ENCODE peak calls at places on chromosomes 12 and 14, in seven cellular contexts. One of them, this sample, is unnamed.

GRCh38 chr12:16599081-16599480 is 6.9 kb downstream of the LMO3 start:
- DNase-seq in stimulated activated CD4-positive, alpha-beta T cell treated with anti-CD3 and anti-CD28 coated beads, Interleukin-1b, Interleukin-23, amount 100 ng/mL, for 4 hours: no peak
- DNase-seq in cerebellar cortex: no peak
- DNase-seq in germinal center: no peak
- DNase-seq in astrocyte of the cerebellum: no peak
- DNase-seq in neural crest cell: no peak
- DNase-seq in NCI-H510A: no peak
- DNase-seq in this sample: no peak

GRCh38 chr12:24822121-24822899 is 126.6 kb downstream of the BCAT1 start:
- DNase-seq in stimulated activated CD4-positive, alpha-beta T cell treated with anti-CD3 and anti-CD28 coated beads, Interleukin-1b, Interleukin-23, amount 100 ng/mL, for 4 hours: no peak
- DNase-seq in cerebellar cortex: no peak
- DNase-seq in germinal center: no peak
- DNase-seq in astrocyte of the cerebellum: peak; percentile 84
- DNase-seq in neural crest cell: no peak
- DNase-seq in NCI-H510A: no peak
- DNase-seq in this sample: no peak

GRCh38 chr14:73754911-73755360 is 40.8 kb upstream of the PNMA1 start:
- DNase-seq in stimulated activated CD4-positive, alpha-beta T cell treated with anti-CD3 and anti-CD28 coated beads, Interleukin-1b, Interleukin-23, amount 100 ng/mL, for 4 hours: no peak
- DNase-seq in cerebellar cortex: peak; percentile 74
- DNase-seq in germinal center: no peak
- DNase-seq in astrocyte of the cerebellum: peak; percentile 72
- DNase-seq in neural crest cell: no peak
- DNase-seq in NCI-H510A: no peak
- DNase-seq in this sample: no peak

GRCh38 chr14:22929848-22930364 is 730 bp upstream of the PRMT5 start:
- DNase-seq in stimulated activated CD4-positive, alpha-beta T cell treated with anti-CD3 and anti-CD28 coated beads, Interleukin-1b, Interleukin-23, amount 100 ng/mL, for 4 hours: no peak
- DNase-seq in cerebellar cortex: no peak
- DNase-seq in germinal center: peak; percentile 16
- DNase-seq in astrocyte of the cerebellum: no peak
- DNase-seq in neural crest cell: no peak
- DNase-seq in NCI-H510A: no peak
- DNase-seq in this sample: no peak

GRCh38 chr12:119383206-119383605 is 48.7 kb downstream of the CCDC60 start:
- DNase-seq in stimulated activated CD4-positive, alpha-beta T cell treated with anti-CD3 and anti-CD28 coated beads, Interleukin-1b, Interleukin-23, amount 100 ng/mL, for 4 hours: no peak
- DNase-seq in cerebellar cortex: no peak
- DNase-seq in germinal center: no peak
- DNase-seq in astrocyte of the cerebellum: no peak
- DNase-seq in neural crest cell: no peak
- DNase-seq in NCI-H510A: no peak
- DNase-seq in this sample: no peak

GRCh38 chr12:76820888-76821482 is 57.1 kb downstream of the ZDHHC17 start:
- DNase-seq in stimulated activated CD4-positive, alpha-beta T cell treated with anti-CD3 and anti-CD28 coated beads, Interleukin-1b, Interleukin-23, amount 100 ng/mL, for 4 hours: no peak
- DNase-seq in cerebellar cortex: peak; percentile 38
- DNase-seq in germinal center: no peak
- DNase-seq in astrocyte of the cerebellum: peak; percentile 9
- DNase-seq in neural crest cell: peak; percentile 7
- DNase-seq in NCI-H510A: no peak
- DNase-seq in this sample: peak; percentile 72

GRCh38 chr12:53938276-53939140 is at the start of gene HOXC13:
- DNase-seq in stimulated activated CD4-positive, alpha-beta T cell treated with anti-CD3 and anti-CD28 coated beads, Interleukin-1b, Interleukin-23, amount 100 ng/mL, for 4 hours: peak; percentile 45
- DNase-seq in cerebellar cortex: peak; percentile 96
- DNase-seq in germinal center: peak; percentile 70
- DNase-seq in astrocyte of the cerebellum: no peak
- DNase-seq in neural crest cell: no peak
- DNase-seq in NCI-H510A: peak; percentile 94
- DNase-seq in this sample: peak; percentile 92

GRCh38 chr12:48827513-48828096 is 9.3 kb downstream of the CACNB3 start:
- DNase-seq in stimulated activated CD4-positive, alpha-beta T cell treated with anti-CD3 and anti-CD28 coated beads, Interleukin-1b, Interleukin-23, amount 100 ng/mL, for 4 hours: no peak
- DNase-seq in cerebellar cortex: peak; percentile 20
- DNase-seq in germinal center: no peak
- DNase-seq in astrocyte of the cerebellum: no peak
- DNase-seq in neural crest cell: no peak
- DNase-seq in NCI-H510A: no peak
- DNase-seq in this sample: no peak